ENCODE peak calls at places on chromosomes 16 and 17, in nine cellular contexts. D, N, L, E, A, Z, Q, I and H are unnamed samples.
A peak's percentile ranks its signal among the peaks of the same experiment; 100 is the strongest.

GRCh38 chr17:6456321-6456720 is 12.1 kb downstream of the PIMREG start:
- DNase-seq in D (no peak), N (no peak), L (no peak), E (no peak), A (no peak), Z (no peak), Q (no peak), I (no peak), H (peak; percentile 51)

GRCh38 chr17:9240659-9241370 is 219.5 kb downstream of the NTN1 start:
- DNase-seq in D (peak; percentile 47), N (peak; percentile 77), L (no peak), E (peak; percentile 39), A (peak; percentile 71), Z (peak; percentile 93), Q (peak; percentile 55), I (no peak), H (no peak)

GRCh38 chr17:42017866-42018200 is 594 bp upstream of the DNAJC7 start:
- DNase-seq in D (no peak), N (no peak), L (no peak), E (no peak), A (no peak), Z (no peak), Q (no peak), I (no peak), H (peak; percentile 72)

GRCh38 chr17:21043296-21044232 is 753 bp upstream of the USP22 start:
- DNase-seq in D (peak; percentile 98), N (peak; percentile 99), L (peak; percentile 95), E (peak; percentile 98), A (peak; percentile 98), Z (peak; percentile 99), Q (peak; percentile 98), I (peak; percentile 61), H (peak; percentile 99)

GRCh38 chr16:87527055-87527724 is 34.4 kb upstream of the ZCCHC14 start:
- DNase-seq in D (no peak), N (no peak), L (no peak), E (no peak), A (no peak), Z (no peak), Q (no peak), I (no peak), H (no peak)

GRCh38 chr17:43874293-43874692 is 27.3 kb downstream of the CD300LG start:
- DNase-seq in D (peak; percentile 65), N (no peak), L (no peak), E (no peak), A (peak; percentile 82), Z (no peak), Q (no peak), I (no peak), H (no peak)

GRCh38 chr17:43125967-43126910 is 1.1 kb upstream of the BRCA1 start:
- DNase-seq in D (no peak), N (no peak), L (no peak), E (no peak), A (peak; percentile 14), Z (peak; percentile 66), Q (no peak), I (no peak), H (peak; percentile 80)

GRCh38 chr16:80585764-80586163 is 45.0 kb downstream of the DYNLRB2 start:
- DNase-seq in D (no peak), N (no peak), L (no peak), E (no peak), A (no peak), Z (no peak), Q (no peak), I (no peak), H (no peak)

GRCh38 chr17:78001182-78001581 is 42.7 kb downstream of the TNRC6C start:
- DNase-seq in D (no peak), N (no peak), L (no peak), E (peak; percentile 62), A (no peak), Z (no peak), Q (no peak), I (no peak), H (no peak)

GRCh38 chr17:66675991-66676371 is 158.9 kb upstream of the CACNG5 start:
- DNase-seq in D (peak; percentile 65), N (peak; percentile 76), L (no peak), E (no peak), A (no peak), Z (peak; percentile 67), Q (peak; percentile 93), I (no peak), H (no peak)

GRCh38 chr17:67995568-67996191 is 589 bp downstream of the C17orf58 start:
- DNase-seq in D (peak; percentile 28), N (no peak), L (no peak), E (no peak), A (peak; percentile 19), Z (peak; percentile 72), Q (peak; percentile 10), I (no peak), H (peak; percentile 83)

GRCh38 chr16:71956500-71956899 is 43.7 kb downstream of the PKD1L3 start:
- DNase-seq in D (no peak), N (no peak), L (no peak), E (peak; percentile 7), A (no peak), Z (no peak), Q (no peak), I (no peak), H (no peak)

GRCh38 chr16:2528161-2529060 is 2.8 kb downstream of the CEMP1 start:
- DNase-seq in D (no peak), N (no peak), L (no peak), E (no peak), A (no peak), Z (peak; percentile 63), Q (no peak), I (no peak), H (peak; percentile 78)

GRCh38 chr17:57407287-57408063 is 151.2 kb downstream of the MSI2 start:
- DNase-seq in D (peak; percentile 29), N (peak; percentile 29), L (no peak), E (no peak), A (peak; percentile 62), Z (no peak), Q (peak; percentile 69), I (no peak), H (no peak)

GRCh38 chr17:8552582-8553320 is 77.8 kb downstream of the MYH10 start:
- DNase-seq in D (no peak), N (no peak), L (no peak), E (no peak), A (no peak), Z (no peak), Q (no peak), I (no peak), H (no peak)

GRCh38 chr17:50362661-50363060 is 10.3 kb downstream of the MRPL27 start:
- DNase-seq in D (no peak), N (no peak), L (no peak), E (no peak), A (no peak), Z (no peak), Q (no peak), I (no peak), H (no peak)
- TF ChIP-seq POLR2AphosphoS5 in D (peak; percentile 3), N (no peak), L (no peak), E (no peak), A (no peak), Z (no peak), Q (no peak), I (no peak), H (no peak)

DNA sequence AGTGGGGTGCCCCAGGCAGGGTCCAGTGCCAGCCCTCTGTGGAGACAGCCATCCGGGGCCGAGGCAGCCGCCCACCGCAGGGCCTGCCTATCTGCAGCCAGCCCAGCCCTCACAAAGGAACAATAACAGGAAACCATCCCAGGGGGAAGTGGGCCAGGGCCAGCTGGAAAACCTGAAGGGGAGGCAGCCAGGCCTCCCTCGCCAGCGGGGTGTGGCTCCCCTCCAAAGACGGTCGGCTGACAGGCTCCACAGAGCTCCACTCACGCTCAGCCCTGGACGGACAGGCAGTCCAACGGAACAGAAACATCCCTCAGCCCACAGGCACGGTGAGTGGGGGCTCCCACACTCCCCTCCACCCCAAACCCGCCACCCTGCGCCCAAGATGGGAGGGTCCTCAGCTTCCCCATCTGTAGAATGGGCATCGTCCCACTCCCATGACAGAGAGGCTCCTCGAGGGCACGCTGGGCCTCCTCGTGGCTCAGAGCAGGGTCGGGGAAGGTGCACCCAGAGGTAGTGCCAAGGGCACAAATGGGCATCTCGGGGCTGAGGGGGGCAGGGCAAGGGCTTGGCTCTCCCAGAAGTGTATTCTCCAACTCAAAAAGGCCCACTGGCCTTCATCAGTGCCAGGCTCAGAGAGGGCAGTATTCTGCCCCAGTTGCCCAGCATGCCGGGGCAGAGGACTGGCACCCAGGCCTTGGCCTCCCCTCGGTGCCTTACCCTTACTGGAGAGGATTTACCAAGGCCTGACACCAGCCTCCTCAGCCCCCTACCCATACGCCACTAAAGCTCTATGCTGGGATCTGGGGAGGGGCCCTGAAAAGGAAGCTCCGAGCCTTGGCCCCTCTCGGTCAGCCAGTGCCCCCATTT is at the start of gene CDH5:
- DNase-seq in D (no peak), N (peak; percentile 82), L (no peak), E (peak; percentile 90), A (peak; percentile 19), Z (peak; percentile 87), Q (peak; percentile 10), I (no peak), H (peak; percentile 87)
- H3K27ac ChIP-seq in D (peak within 1 kb of the TSS; percentile 75), N (peak within 1 kb of the TSS; percentile 82), L (no peak within 1 kb of the TSS), E (peak within 1 kb of the TSS; percentile 99), A (peak within 1 kb of the TSS; percentile 62), Z (peak within 1 kb of the TSS; percentile 43), Q (peak within 1 kb of the TSS; percentile 11), I (no peak within 1 kb of the TSS), H (peak within 1 kb of the TSS; percentile 37)

DNA sequence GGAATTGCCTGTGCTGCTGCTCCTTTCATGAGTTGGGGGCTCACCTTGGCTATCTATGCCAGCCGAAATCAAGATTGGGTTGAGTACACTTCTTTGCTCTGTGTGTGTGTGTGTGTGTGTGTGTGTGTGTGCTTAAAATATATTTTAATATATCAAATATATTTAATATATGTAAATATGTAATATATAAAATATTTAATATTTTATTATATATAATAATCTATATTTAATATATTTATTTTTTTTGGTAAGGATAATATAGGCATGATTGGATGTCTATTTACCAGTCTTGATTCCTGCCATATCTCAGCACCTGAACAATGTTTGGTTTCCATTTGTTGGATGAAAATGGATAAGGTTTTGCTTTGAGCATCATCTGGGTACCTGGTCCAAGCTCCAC is 399.3 kb downstream of the CA10 start:
- DNase-seq in D (no peak), N (no peak), L (no peak), E (no peak), A (no peak), Z (no peak), Q (no peak), I (no peak), H (no peak)
- TF ChIP-seq POLR2AphosphoS5 in D (no peak), N (no peak), L (no peak), E (no peak), A (no peak), Z (no peak), Q (no peak), I (no peak), H (no peak)

DNA sequence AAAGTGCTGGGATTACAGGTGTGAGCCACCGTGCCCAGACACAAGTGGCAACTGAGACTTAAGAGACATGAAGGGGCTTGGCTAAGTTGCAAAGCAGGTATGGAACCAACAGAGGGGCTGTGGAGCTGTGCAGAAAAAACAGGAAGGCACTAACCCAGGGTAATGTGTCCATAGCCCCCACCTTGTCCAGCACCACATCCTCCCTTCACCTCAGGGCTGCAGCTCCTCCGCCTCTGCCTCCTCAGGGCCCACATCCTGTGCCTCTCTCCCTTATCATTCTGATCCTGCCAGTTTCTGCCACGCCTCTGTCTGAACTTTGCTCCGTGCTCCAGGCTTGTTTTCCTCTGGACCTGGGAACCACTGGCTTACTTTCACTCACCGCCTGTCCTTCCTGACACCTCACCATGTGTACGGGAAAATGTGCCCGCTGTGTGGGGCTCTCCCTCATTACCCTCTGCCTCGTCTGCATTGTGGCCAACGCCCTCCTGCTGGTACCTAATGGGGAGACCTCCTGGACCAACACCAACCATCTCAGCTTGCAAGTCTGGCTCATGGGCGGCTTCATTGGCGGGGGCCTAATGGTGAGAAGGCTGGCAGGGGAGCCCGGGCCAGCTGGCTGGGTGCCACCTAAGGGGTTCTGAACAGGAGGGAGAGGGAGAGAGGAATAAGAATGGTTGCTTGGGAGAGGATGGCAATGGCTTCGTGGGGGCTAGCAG is at the start of gene TM4SF5:
- DNase-seq in D (peak; percentile 76), N (no peak), L (no peak), E (no peak), A (peak; percentile 87), Z (no peak), Q (no peak), I (no peak), H (no peak)
- H3K27ac ChIP-seq in D (peak within 1 kb of the TSS; percentile 72), N (no peak within 1 kb of the TSS), L (no peak within 1 kb of the TSS), E (no peak within 1 kb of the TSS), A (peak within 1 kb of the TSS; percentile 75), Z (no peak within 1 kb of the TSS), Q (no peak within 1 kb of the TSS), I (no peak within 1 kb of the TSS), H (peak within 1 kb of the TSS; percentile 40)